ENCODE peak calls at places on chromosomes 6 and 20, in eight cellular contexts. Y is A549, C is AG04450, D is psoas muscle, Q is PC-3, V is ascending aorta, P is transverse colon, K is uterus. B is an unnamed sample.

GRCh38 chr6:97021194-97021593 is 96.7 kb downstream of the KLHL32 start:
- DNase-seq in Y (no peak), C (no peak), D (no peak), Q (no peak), V (no peak), P (no peak), K (no peak), B (no peak)

GRCh38 chr20:38875170-38875993 is 50.8 kb upstream of the FAM83D start:
- DNase-seq in Y (no peak), C (no peak), D (no peak), Q (no peak), V (no peak), P (peak), K (peak), B (no peak)

GRCh38 chr6:347951-348859 is 43.3 kb upstream of the IRF4 start:
- DNase-seq in Y (no peak), C (no peak), D (no peak), Q (no peak), V (no peak), P (no peak), K (no peak), B (no peak)

GRCh38 chr6:116536216-116536621 is 9.3 kb downstream of the TRAPPC3L start:
- DNase-seq in Y (peak), C (no peak), D (no peak), Q (peak), V (no peak), P (no peak), K (no peak), B (no peak)

GRCh38 chr20:57659789-57660509 is 39.7 kb upstream of the ZBP1 start:
- DNase-seq in Y (no peak), C (no peak), D (no peak), Q (no peak), V (no peak), P (peak), K (peak), B (no peak)

GRCh38 chr6:12637960-12638641 is 78.5 kb upstream of the PHACTR1 start:
- DNase-seq in Y (peak), C (no peak), D (no peak), Q (peak), V (no peak), P (peak), K (no peak), B (peak)

GRCh38 chr6:163579111-163579879 is 164.8 kb downstream of the QKI start:
- DNase-seq in Y (no peak), C (no peak), D (no peak), Q (no peak), V (no peak), P (no peak), K (no peak), B (peak)

GRCh38 chr6:5723905-5724691 is 282.6 kb downstream of the NRN1 start:
- DNase-seq in Y (no peak), C (no peak), D (no peak), Q (no peak), V (peak), P (peak), K (no peak), B (no peak)

GRCh38 chr20:16229813-16230212 is 343.4 kb downstream of the KIF16B start:
- DNase-seq in Y (no peak), C (no peak), D (no peak), Q (peak), V (no peak), P (no peak), K (no peak), B (no peak)

GRCh38 chr6:74991573-74992332 is 214.1 kb downstream of the COL12A1 start:
- DNase-seq in Y (no peak), C (no peak), D (no peak), Q (peak), V (no peak), P (no peak), K (no peak), B (peak)

GRCh38 chr20:32037929-32038328 is 14.1 kb upstream of the HCK start:
- DNase-seq in Y (peak), C (no peak), D (no peak), Q (no peak), V (no peak), P (no peak), K (no peak), B (no peak)

GRCh38 chr6:56292505-56293181 is 45.3 kb upstream of the COL21A1 start:
- DNase-seq in Y (peak), C (peak), D (no peak), Q (peak), V (no peak), P (peak), K (peak), B (no peak)

GRCh38 chr6:65259080-65259479 is 447.9 kb downstream of the EYS start:
- DNase-seq in Y (peak), C (peak), D (no peak), Q (peak), V (no peak), P (no peak), K (no peak), B (no peak)

GRCh38 chr20:46108435-46108841 is 9.7 kb upstream of the CD40 start:
- DNase-seq in Y (no peak), C (no peak), D (no peak), Q (no peak), V (no peak), P (no peak), K (no peak), B (no peak)

GRCh38 chr6:342832-343179 is 48.7 kb upstream of the IRF4 start:
- DNase-seq in Y (no peak), C (no peak), D (no peak), Q (no peak), V (no peak), P (no peak), K (no peak), B (no peak)

GRCh38 chr6:80163754-80164187 is 57.3 kb downstream of the BCKDHB start:
- DNase-seq in Y (peak), C (peak), D (no peak), Q (peak), V (no peak), P (no peak), K (no peak), B (no peak)
- H3K4me3 ChIP-seq in Y (no peak), C (no peak), D (no peak), Q (peak), V (no peak), P (no peak), K (no peak), B (no peak)

DNA sequence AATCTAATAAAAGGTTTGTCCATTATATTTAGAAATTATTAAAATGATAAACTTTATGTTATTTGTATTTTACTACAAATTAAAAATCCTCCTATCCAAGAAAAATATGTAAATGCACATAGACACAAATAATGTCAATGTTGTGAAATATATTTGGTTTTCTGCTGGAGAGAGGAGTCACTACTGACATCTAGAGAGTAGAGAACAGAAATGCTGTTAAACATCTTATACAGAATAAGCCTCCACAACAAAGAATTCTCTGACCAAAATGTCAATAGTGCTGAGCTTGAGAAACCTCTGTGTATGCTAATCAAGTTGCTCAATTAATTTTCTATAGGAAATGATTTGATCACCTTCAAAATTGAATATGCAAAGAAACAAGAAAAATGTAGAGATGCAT is 12.4 kb downstream of the HTR1B start:
- DNase-seq in Y (no peak), C (no peak), D (no peak), Q (no peak), V (no peak), P (no peak), K (no peak), B (no peak)
- TF ChIP-seq CTCF in Y (no peak), C (peak), D (peak), Q (peak), V (no peak), P (no peak), K (no peak), B (peak)

GRCh38 chr6:27297484-27297856 is 14.6 kb downstream of the POM121L2 start:
- DNase-seq in Y (no peak), C (no peak), D (no peak), Q (no peak), V (no peak), P (no peak), K (no peak), B (no peak)
- H3K4me3 ChIP-seq in Y (peak), C (peak), D (no peak), Q (peak), V (no peak), P (no peak), K (no peak), B (peak)

GRCh38 chr6:136643850-136644596 is 93.8 kb upstream of the MAP7 start:
- DNase-seq in Y (peak), C (peak), D (peak), Q (peak), V (peak), P (peak), K (peak), B (peak)
- TF ChIP-seq CTCF in Y (peak), C (peak), D (peak), Q (peak), V (peak), P (peak), K (peak), B (peak)

DNA sequence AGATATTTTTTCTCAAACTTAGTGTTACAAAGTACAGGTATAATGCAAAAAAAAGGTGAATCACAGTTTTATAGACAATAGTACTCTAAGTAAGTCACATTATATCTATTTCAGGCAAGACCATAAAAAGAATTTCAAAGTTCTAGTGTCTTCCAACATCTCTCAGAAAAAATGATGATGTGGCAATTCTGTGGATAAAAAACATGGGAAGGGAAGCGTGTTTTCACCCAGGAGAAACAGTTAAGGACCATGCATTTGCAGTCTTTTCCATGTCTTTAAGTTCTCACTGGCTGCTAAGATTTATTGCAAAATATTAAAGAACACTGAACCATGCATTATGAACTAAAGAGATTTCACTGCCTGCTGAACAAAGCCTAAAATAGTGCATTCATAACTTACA is 1.8 kb downstream of the SSR1 start:
- DNase-seq in Y (no peak), C (no peak), D (no peak), Q (no peak), V (no peak), P (no peak), K (no peak), B (no peak)
- H3K4me3 ChIP-seq in Y (peak), C (peak), D (peak), Q (peak), V (no peak), P (no peak), K (no peak), B (peak)